ENCODE peak calls at places on chromosome 18, in nine cellular contexts. L is mesothelial cell of epicardium; U is H1; E is HS-27A; I is activated CD4-positive, CD25-positive, alpha-beta regulatory T cell; H is stimulated activated CD4-positive, alpha-beta T cell treated with anti-CD3 and anti-CD28 coated beads, Interleukin-4, amount 100 ng/mL, for 48 hours; G is SJSA1; A is colonic mucosa; V is T-helper 9 cell. Q is an unnamed sample.

GRCh38 chr18:62091487-62092120 is 95.3 kb downstream of the PIGN start:
- DNase-seq in L (no peak), U (no peak), E (no peak), I (no peak), H (no peak), G (no peak), A (no peak), V (no peak), Q (no peak)

GRCh38 chr18:27181726-27182125 is 3.4 kb downstream of the CHST9 start:
- DNase-seq in L (no peak), U (no peak), E (no peak), I (no peak), H (no peak), G (no peak), A (no peak), V (no peak), Q (no peak)

GRCh38 chr18:51321696-51322095 is 124.2 kb upstream of the MEX3C start:
- DNase-seq in L (no peak), U (no peak), E (no peak), I (no peak), H (no peak), G (no peak), A (no peak), V (no peak), Q (no peak)

GRCh38 chr18:48408727-48409590 is at the start of gene ZBTB7C:
- DNase-seq in L (peak), U (peak), E (no peak), I (no peak), H (no peak), G (no peak), A (peak), V (peak), Q (peak)

GRCh38 chr18:8661754-8662573 is 43.4 kb upstream of the MTCL1 start:
- DNase-seq in L (no peak), U (peak), E (no peak), I (no peak), H (no peak), G (no peak), A (peak), V (no peak), Q (no peak)

GRCh38 chr18:4358618-4359017 is 96.5 kb downstream of the DLGAP1 start:
- DNase-seq in L (no peak), U (peak), E (no peak), I (no peak), H (no peak), G (no peak), A (no peak), V (no peak), Q (no peak)

GRCh38 chr18:76538846-76539245 is 43.8 kb upstream of the ZNF516 start:
- DNase-seq in L (no peak), U (no peak), E (no peak), I (no peak), H (no peak), G (no peak), A (no peak), V (no peak), Q (no peak)

GRCh38 chr18:79605481-79605880 is 74.1 kb upstream of the CTDP1 start:
- DNase-seq in L (no peak), U (no peak), E (no peak), I (no peak), H (no peak), G (no peak), A (no peak), V (no peak), Q (no peak)

GRCh38 chr18:28650860-28651259 is 473.9 kb upstream of the CDH2 start:
- DNase-seq in L (no peak), U (no peak), E (no peak), I (no peak), H (no peak), G (no peak), A (no peak), V (no peak), Q (no peak)

GRCh38 chr18:70421471-70421870 is 132.6 kb downstream of the SOCS6 start:
- DNase-seq in L (no peak), U (no peak), E (no peak), I (no peak), H (no peak), G (no peak), A (no peak), V (no peak), Q (no peak)

GRCh38 chr18:50866765-50867164 is 12.2 kb upstream of the ME2 start:
- DNase-seq in L (no peak), U (no peak), E (no peak), I (no peak), H (no peak), G (no peak), A (peak), V (no peak), Q (no peak)

GRCh38 chr18:71998547-71998946 is 545.6 kb downstream of the CBLN2 start:
- DNase-seq in L (no peak), U (no peak), E (no peak), I (no peak), H (no peak), G (no peak), A (no peak), V (no peak), Q (peak)

GRCh38 chr18:34647251-34647650 is 62.8 kb upstream of the DTNA start:
- DNase-seq in L (no peak), U (no peak), E (no peak), I (no peak), H (no peak), G (no peak), A (no peak), V (no peak), Q (no peak)

GRCh38 chr18:657311-657997 is at the start of gene TYMS:
- DNase-seq in L (peak), U (peak), E (peak), I (no peak), H (peak), G (peak), A (peak), V (no peak), Q (peak)

GRCh38 chr18:58868440-58868839 is 3.8 kb downstream of the ZNF532 start:
- DNase-seq in L (no peak), U (no peak), E (no peak), I (no peak), H (no peak), G (no peak), A (no peak), V (no peak), Q (no peak)

GRCh38 chr18:14978962-14979535 is 231.1 kb downstream of the ANKRD30B start:
- DNase-seq in L (no peak), U (peak), E (no peak), I (no peak), H (peak), G (no peak), A (peak), V (no peak), Q (no peak)

GRCh38 chr18:59742325-59743111 is 45.3 kb upstream of the CCBE1 start:
- DNase-seq in L (no peak), U (no peak), E (no peak), I (no peak), H (no peak), G (no peak), A (no peak), V (no peak), Q (no peak)

GRCh38 chr18:48050176-48050575 is 119.7 kb upstream of the SMAD2 start:
- DNase-seq in L (no peak), U (no peak), E (no peak), I (no peak), H (no peak), G (no peak), A (peak), V (no peak), Q (no peak)

GRCh38 chr18:5488844-5489243 is 55.0 kb downstream of the EPB41L3 start:
- DNase-seq in L (no peak), U (no peak), E (no peak), I (no peak), H (no peak), G (no peak), A (no peak), V (no peak), Q (no peak)

GRCh38 chr18:72866901-72867701 is 686 bp downstream of the NETO1 start:
- DNase-seq in L (no peak), U (peak), E (no peak), I (no peak), H (no peak), G (no peak), A (no peak), V (no peak), Q (no peak)

GRCh38 chr18:48820483-48821250 is 130.1 kb downstream of the SMAD7 start:
- DNase-seq in L (peak), U (peak), E (no peak), I (no peak), H (no peak), G (no peak), A (no peak), V (no peak), Q (peak)

GRCh38 chr18:79625195-79625923 is 54.2 kb upstream of the CTDP1 start:
- DNase-seq in L (no peak), U (no peak), E (no peak), I (no peak), H (no peak), G (no peak), A (no peak), V (no peak), Q (no peak)

GRCh38 chr18:59464521-59464920 is 105.5 kb upstream of the LMAN1 start:
- DNase-seq in L (no peak), U (no peak), E (no peak), I (no peak), H (no peak), G (no peak), A (no peak), V (no peak), Q (no peak)

GRCh38 chr18:24914148-24914525 is 437.8 kb downstream of the ZNF521 start:
- DNase-seq in L (no peak), U (no peak), E (no peak), I (no peak), H (no peak), G (no peak), A (no peak), V (no peak), Q (no peak)

GRCh38 chr18:12296457-12296856 is 11.6 kb upstream of the TUBB6 start:
- DNase-seq in L (no peak), U (no peak), E (peak), I (no peak), H (no peak), G (no peak), A (no peak), V (no peak), Q (no peak)

GRCh38 chr18:22385718-22386117 is 32.0 kb downstream of the CTAGE1 start:
- DNase-seq in L (no peak), U (no peak), E (peak), I (no peak), H (no peak), G (peak), A (no peak), V (no peak), Q (no peak)

GRCh38 chr18:68791801-68792200 is 6.1 kb upstream of the CCDC102B start:
- DNase-seq in L (no peak), U (no peak), E (no peak), I (no peak), H (no peak), G (no peak), A (no peak), V (no peak), Q (no peak)

GRCh38 chr18:79587298-79588125 is 92.1 kb upstream of the CTDP1 start:
- DNase-seq in L (no peak), U (no peak), E (no peak), I (no peak), H (no peak), G (no peak), A (no peak), V (no peak), Q (no peak)

GRCh38 chr18:50797147-50797546 is 22.7 kb downstream of the MRO start:
- DNase-seq in L (no peak), U (no peak), E (no peak), I (no peak), H (no peak), G (no peak), A (no peak), V (no peak), Q (no peak)

GRCh38 chr18:24964213-24964612 is 387.8 kb downstream of the ZNF521 start:
- DNase-seq in L (no peak), U (no peak), E (peak), I (no peak), H (no peak), G (no peak), A (peak), V (no peak), Q (no peak)

GRCh38 chr18:22063077-22063476 is 106.3 kb upstream of the GATA6 start:
- DNase-seq in L (no peak), U (no peak), E (no peak), I (no peak), H (no peak), G (no peak), A (no peak), V (no peak), Q (no peak)

GRCh38 chr18:13810950-13811485 is 12.9 kb upstream of the MC5R start:
- DNase-seq in L (no peak), U (no peak), E (no peak), I (no peak), H (no peak), G (no peak), A (no peak), V (no peak), Q (no peak)

GRCh38 chr18:13572721-13573120 is 153.6 kb downstream of the FAM210A start:
- DNase-seq in L (no peak), U (no peak), E (no peak), I (no peak), H (no peak), G (no peak), A (no peak), V (no peak), Q (no peak)

GRCh38 chr18:48947102-48947501 is 3.7 kb downstream of the SMAD7 start:
- DNase-seq in L (no peak), U (no peak), E (no peak), I (no peak), H (no peak), G (no peak), A (no peak), V (no peak), Q (no peak)

GRCh38 chr18:62605685-62606084 is 82.9 kb downstream of the ZCCHC2 start:
- DNase-seq in L (no peak), U (no peak), E (no peak), I (no peak), H (no peak), G (no peak), A (no peak), V (no peak), Q (no peak)

GRCh38 chr18:1408331-1408835 is 503.7 kb downstream of the ADCYAP1 start:
- DNase-seq in L (no peak), U (no peak), E (no peak), I (no peak), H (no peak), G (no peak), A (no peak), V (no peak), Q (no peak)